ENCODE peak calls at places on chromosomes 6 and 20, in eight cellular contexts. D, A, S, L, R, H, Q and U are unnamed samples. For H3K4me1, the result is how much of the 10 kb centered on the place peaks cover.

GRCh38 chr6:31881136-31881859 is 2.5 kb upstream of the SLC44A4 start:
- DNase-seq in S (no peak), D (no peak), A (no peak), H (no peak), L (no peak), Q (no peak), R (no peak), U (no peak)

GRCh38 chr20:1185781-1186334 is 1.1 kb upstream of the TMEM74B start:
- DNase-seq in Q (peak), R (peak), A (peak), L (peak), H (no peak), S (peak), D (no peak), U (no peak)

GRCh38 chr20:24027229-24027628 is 38.6 kb upstream of the GGTLC1 start:
- DNase-seq in A (no peak), S (no peak), L (no peak), R (peak), H (peak), Q (no peak), D (no peak), U (no peak)

GRCh38 chr6:392441-393390 is 1.2 kb downstream of the IRF4 start:
- DNase-seq in R (peak), S (no peak), H (peak), L (peak), A (no peak), Q (peak), D (no peak), U (no peak)

GRCh38 chr20:4153251-4153650 is 137.9 kb upstream of the RNF24 start:
- DNase-seq in L (peak), Q (no peak), H (no peak), D (no peak), S (peak), R (no peak), A (no peak), U (no peak)

GRCh38 chr6:167560673-167561569 is 236.0 kb downstream of the TTLL2 start:
- DNase-seq in R (no peak), L (no peak), S (no peak), H (no peak), A (no peak), D (no peak), Q (no peak), U (no peak)

GRCh38 chr20:588476-588875 is 21.6 kb downstream of the TCF15 start:
- DNase-seq in Q (no peak), D (no peak), H (no peak), A (no peak), R (no peak), S (no peak), L (no peak), U (no peak)

GRCh38 chr20:19083136-19083621 is 129.3 kb upstream of the SLC24A3 start:
- DNase-seq in L (no peak), R (no peak), Q (no peak), H (no peak), D (no peak), S (no peak), A (no peak), U (peak)

GRCh38 chr20:50113420-50114224 is 672 bp upstream of the UBE2V1 start:
- DNase-seq in H (no peak), R (no peak), D (no peak), S (no peak), Q (no peak), A (no peak), L (no peak), U (no peak)

GRCh38 chr20:33165416-33166055 is 2.4 kb upstream of the BPIFA2 start:
- DNase-seq in D (no peak), A (no peak), L (no peak), H (no peak), Q (no peak), S (no peak), R (no peak), U (no peak)

GRCh38 chr20:32208499-32209154 is 947 bp downstream of the POFUT1 start:
- DNase-seq in S (no peak), D (no peak), L (no peak), R (no peak), H (no peak), A (no peak), Q (no peak), U (no peak)

GRCh38 chr20:31595654-31596411 is 9.3 kb upstream of the ID1 start:
- DNase-seq in L (peak), S (no peak), H (peak), Q (peak), R (no peak), A (peak), D (peak), U (peak)

GRCh38 chr6:88698661-88699060 is 264.8 kb downstream of the RNGTT start:
- DNase-seq in A (peak), L (no peak), Q (no peak), D (no peak), H (no peak), R (no peak), S (no peak), U (no peak)

GRCh38 chr6:49743427-49743826 is 761 bp downstream of the CRISP3 start:
- DNase-seq in Q (no peak), D (no peak), L (no peak), R (no peak), A (no peak), S (no peak), H (no peak), U (no peak)

GRCh38 chr6:49744259-49744658 is at the start of gene CRISP3:
- DNase-seq in D (no peak), L (no peak), S (no peak), A (no peak), R (no peak), H (no peak), Q (no peak), U (no peak)
- H3K27ac ChIP-seq in D (no peak), L (no peak), S (no peak), A (no peak), R (no peak), H (no peak), Q (no peak), U (no peak)

DNA sequence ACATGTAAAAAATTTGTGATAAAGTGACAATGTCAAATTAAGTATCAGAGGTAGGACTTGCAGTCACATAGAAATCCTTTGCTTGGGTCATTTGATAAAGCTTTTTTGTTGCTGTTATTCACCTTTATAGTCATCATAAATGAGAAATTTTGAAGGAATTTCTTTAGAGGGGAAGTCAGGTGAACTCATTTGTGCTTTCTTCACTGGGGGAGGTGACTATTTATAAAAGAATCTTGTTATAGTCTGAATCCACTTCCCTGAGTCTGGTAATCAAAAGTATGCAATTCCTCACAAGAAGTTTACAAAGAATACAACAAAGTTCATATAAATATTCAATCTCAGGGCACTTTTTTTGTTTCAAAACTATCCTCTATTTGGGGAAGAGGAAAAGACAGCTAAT is 47.7 kb downstream of the FRK start:
- DNase-seq in R (no peak), S (no peak), D (no peak), L (no peak), H (no peak), A (no peak), Q (no peak), U (peak)
- H3K4me1 ChIP-seq in R (under half), S (under half), D (under half), L (under half), H (under half), A (half or more), Q (under half), U (half or more)

GRCh38 chr20:60203451-60203850 is 245.2 kb downstream of the CDH26 start:
- DNase-seq in A (no peak), L (no peak), R (no peak), D (no peak), Q (no peak), S (no peak), H (no peak), U (peak)

GRCh38 chr20:60209048-60209447 is 250.8 kb downstream of the CDH26 start:
- DNase-seq in S (no peak), R (no peak), Q (no peak), H (no peak), L (no peak), D (no peak), A (no peak), U (no peak)

GRCh38 chr20:60204601-60205000 is 246.4 kb downstream of the CDH26 start:
- DNase-seq in S (no peak), A (no peak), Q (no peak), H (no peak), R (no peak), L (no peak), D (no peak), U (no peak)

GRCh38 chr20:60202046-60202445 is 243.8 kb downstream of the CDH26 start:
- DNase-seq in D (no peak), S (no peak), H (no peak), L (no peak), A (no peak), R (no peak), Q (no peak), U (no peak)

DNA sequence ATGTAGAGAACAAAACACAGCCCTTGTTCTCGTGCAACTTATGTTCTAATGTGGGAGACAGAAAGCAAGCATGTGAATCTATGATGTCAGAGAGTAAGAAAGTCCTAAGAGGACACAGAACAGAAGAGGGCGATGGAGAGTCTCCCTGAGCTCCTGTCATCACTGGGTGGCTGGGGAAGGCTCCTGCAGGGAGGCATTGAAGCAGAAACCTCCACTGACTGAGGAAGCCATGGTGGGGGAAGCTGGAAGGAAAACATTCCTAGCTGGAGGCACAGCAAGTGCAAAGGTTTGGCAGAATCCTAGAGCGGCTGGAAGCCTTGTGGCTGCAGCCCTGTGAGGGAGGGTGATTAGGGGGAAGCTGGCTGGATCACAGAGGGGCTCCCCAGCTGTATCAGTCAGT is 248.0 kb downstream of the CDH26 start:
- DNase-seq in D (no peak), A (peak), S (no peak), Q (peak), R (peak), L (peak), H (no peak), U (no peak)
- TF ChIP-seq CTCF in D (no peak), A (peak), S (no peak), Q (peak), R (peak), L (peak), H (peak), U (peak)

GRCh38 chr6:109477184-109477583 is 5.8 kb downstream of the ZBTB24 start:
- DNase-seq in D (no peak), S (no peak), Q (no peak), H (no peak), A (no peak), R (no peak), L (no peak), U (no peak)

GRCh38 chr6:109478222-109478805 is 4.7 kb downstream of the ZBTB24 start:
- DNase-seq in A (no peak), R (no peak), H (no peak), D (no peak), S (no peak), Q (no peak), L (no peak), U (no peak)

GRCh38 chr6:109478848-109479624 is 4.0 kb downstream of the ZBTB24 start:
- DNase-seq in R (no peak), D (no peak), A (no peak), L (no peak), S (no peak), H (no peak), Q (no peak), U (no peak)

GRCh38 chr6:109475625-109476024 is 7.4 kb downstream of the ZBTB24 start:
- DNase-seq in R (no peak), D (no peak), L (no peak), Q (no peak), S (no peak), H (no peak), A (no peak), U (no peak)

GRCh38 chr6:109477725-109478124 is 5.3 kb downstream of the ZBTB24 start:
- DNase-seq in Q (no peak), D (no peak), L (peak), S (no peak), A (no peak), H (no peak), R (no peak), U (no peak)
- H3K27ac ChIP-seq in Q (no peak), D (no peak), L (peak), S (no peak), A (peak), H (no peak), R (no peak), U (no peak)

GRCh38 chr6:27007020-27007419 is 240.5 kb upstream of the PRSS16 start:
- DNase-seq in A (no peak), S (no peak), R (no peak), Q (peak), L (no peak), H (no peak), D (no peak), U (no peak)

GRCh38 chr6:27002447-27002846 is 245.1 kb upstream of the PRSS16 start:
- DNase-seq in L (no peak), S (no peak), D (no peak), R (no peak), Q (no peak), H (peak), A (no peak), U (no peak)
- H3K4me1 ChIP-seq in L (under half), S (under half), D (under half), R (under half), Q (under half), H (under half), A (under half), U (under half)

GRCh38 chr20:43300887-43301286 is 111.2 kb upstream of the PTPRT start:
- DNase-seq in D (no peak), Q (no peak), R (no peak), H (no peak), A (no peak), S (no peak), L (no peak), U (no peak)
- TF ChIP-seq CTCF in D (no peak), Q (no peak), R (no peak), H (no peak), A (no peak), S (no peak), L (no peak), U (no peak)